ENCODE peak calls at places on chromosome 9, in four cellular contexts. N is left lung, D is adipocyte, Y is A549. L is an unnamed sample. For H3K4me1, the result is how much of the 10 kb centered on the place peaks cover.

GRCh38 chr9:98099346-98099745 is 19.7 kb downstream of the TRIM14 start:
- DNase-seq in N (no peak), D (no peak), Y (no peak), L (no peak)

GRCh38 chr9:125447202-125447802 is 185.7 kb downstream of the GAPVD1 start:
- DNase-seq in N (no peak), D (no peak), Y (no peak), L (no peak)

GRCh38 chr9:131839281-131840084 is 99.6 kb upstream of the RAPGEF1 start:
- DNase-seq in N (no peak), Y (no peak), D (peak), L (no peak)

GRCh38 chr9:95605826-95606555 is 89.2 kb upstream of the PTCH1 start:
- DNase-seq in N (no peak), Y (no peak), D (no peak), L (peak)

GRCh38 chr9:86700601-86701000 is 246.7 kb downstream of the GAS1 start:
- DNase-seq in Y (no peak), D (no peak), N (peak), L (no peak)

GRCh38 chr9:99023831-99024230 is 80.1 kb downstream of the COL15A1 start:
- DNase-seq in Y (no peak), D (peak), N (no peak), L (peak)

GRCh38 chr9:96859461-96860198 is 5.3 kb upstream of the ZNF782 start:
- DNase-seq in D (peak), N (no peak), Y (no peak), L (no peak)

GRCh38 chr9:88076286-88077070 is 61.8 kb downstream of the SPATA31C2 start:
- DNase-seq in N (peak), Y (peak), D (peak), L (peak)

GRCh38 chr9:94717656-94718225 is 8.8 kb upstream of the AOPEP start:
- DNase-seq in N (no peak), D (peak), Y (no peak), L (no peak)

GRCh38 chr9:37026936-37027581 is 7.0 kb downstream of the PAX5 start:
- DNase-seq in N (no peak), D (no peak), Y (no peak), L (peak)

GRCh38 chr9:133114451-133114885 is 6.6 kb downstream of the RALGDS start:
- DNase-seq in D (peak), N (peak), Y (no peak), L (peak)

GRCh38 chr9:96553070-96553469 is 66.6 kb downstream of the CDC14B start:
- DNase-seq in D (peak), N (no peak), Y (no peak), L (no peak)

GRCh38 chr9:85577353-85577952 is 164.3 kb downstream of the AGTPBP1 start:
- DNase-seq in Y (no peak), N (no peak), D (peak), L (no peak)

GRCh38 chr9:5440426-5440825 is 2.7 kb upstream of the PLGRKT start:
- DNase-seq in N (no peak), Y (no peak), D (no peak), L (no peak)

GRCh38 chr9:123686849-123687233 is 243.1 kb downstream of the DENND1A start:
- DNase-seq in Y (no peak), N (no peak), D (no peak), L (no peak)

GRCh38 chr9:63817622-63818518 is 1467.1 kb downstream of the FOXD4L5 start:
- DNase-seq in D (peak), N (peak), Y (no peak), L (no peak)

GRCh38 chr9:130263601-130264413 is 1.8 kb upstream of the HMCN2 start:
- DNase-seq in Y (no peak), D (no peak), N (no peak), L (no peak)

GRCh38 chr9:126417007-126417406 is 90.4 kb downstream of the MVB12B start:
- DNase-seq in D (no peak), N (no peak), Y (no peak), L (no peak)

GRCh38 chr9:37374892-37375291 is 47.6 kb upstream of the GRHPR start:
- DNase-seq in D (no peak), Y (no peak), N (no peak), L (no peak)

GRCh38 chr9:93260290-93261066 is 76.5 kb downstream of the WNK2 start:
- DNase-seq in D (no peak), Y (no peak), N (peak), L (no peak)

GRCh38 chr9:122058707-122059106 is 34.4 kb downstream of the TTLL11 start:
- DNase-seq in D (no peak), N (no peak), Y (no peak), L (no peak)

GRCh38 chr9:36194326-36195000 is 3.7 kb downstream of the CLTA start:
- DNase-seq in D (peak), N (no peak), Y (no peak), L (no peak)

GRCh38 chr9:94931725-94932124 is 205.2 kb downstream of the AOPEP start:
- DNase-seq in N (no peak), Y (no peak), D (no peak), L (no peak)

GRCh38 chr9:29449294-29449693 is 1876.0 kb upstream of the C9orf72 start:
- DNase-seq in D (no peak), Y (no peak), N (no peak), L (no peak)

GRCh38 chr9:78777747-78778146 is 480.8 kb downstream of the PSAT1 start:
- DNase-seq in D (no peak), Y (no peak), N (no peak), L (no peak)

GRCh38 chr9:129685933-129686259 is 20.4 kb downstream of the PRRX2 start:
- DNase-seq in Y (no peak), N (no peak), D (no peak), L (no peak)

GRCh38 chr9:114027159-114027895 is 50.8 kb downstream of the AMBP start:
- DNase-seq in Y (no peak), D (no peak), N (no peak), L (peak)

GRCh38 chr9:69180670-69181069 is 6.6 kb downstream of the TJP2 start:
- DNase-seq in Y (peak), N (peak), D (peak), L (no peak)

GRCh38 chr9:35827486-35827885 is 1.0 kb downstream of the FAM221B start:
- DNase-seq in D (peak), Y (no peak), N (no peak), L (no peak)

GRCh38 chr9:35552837-35553236 is 52.2 kb upstream of the TESK1 start:
- DNase-seq in D (peak), Y (no peak), N (no peak), L (no peak)

GRCh38 chr9:20685769-20686168 is 1.7 kb downstream of the FOCAD start:
- DNase-seq in D (no peak), Y (no peak), N (no peak), L (no peak)

GRCh38 chr9:33048054-33048465 is 23.0 kb downstream of the DNAJA1 start:
- DNase-seq in Y (no peak), D (no peak), N (no peak), L (no peak)

GRCh38 chr9:95494022-95494415 is 22.8 kb downstream of the PTCH1 start:
- DNase-seq in N (no peak), Y (no peak), D (no peak), L (no peak)

DNA sequence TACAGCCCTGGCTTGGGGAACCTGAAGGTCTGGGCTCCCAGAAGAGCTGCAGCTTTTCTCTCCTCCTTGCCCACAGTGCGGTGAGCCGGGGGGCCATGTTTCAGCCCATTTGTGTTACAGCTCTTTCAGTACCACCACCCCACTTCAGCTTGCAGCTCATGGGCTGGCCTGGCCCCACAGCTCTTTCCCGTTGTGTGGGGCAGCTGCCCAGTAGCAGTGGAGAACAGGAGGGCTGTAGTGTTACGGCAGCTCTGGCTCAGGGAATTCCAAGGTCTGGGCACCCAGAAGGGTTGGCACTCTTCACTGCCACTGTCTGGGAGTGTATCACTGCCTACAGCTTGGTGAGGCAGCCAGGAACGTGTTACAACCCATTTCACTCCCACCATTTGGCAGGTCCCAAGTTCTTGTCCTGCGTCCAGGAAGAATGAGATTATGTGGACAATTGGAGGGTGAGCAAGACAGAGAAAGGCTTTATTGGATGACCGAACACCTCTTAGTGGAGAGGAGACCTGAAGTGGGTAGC is 390.5 kb downstream of the KDM4C start:
- DNase-seq in Y (no peak), N (no peak), D (no peak), L (no peak)
- H3K4me1 ChIP-seq in Y (under half), N (under half), D (under half), L (under half)

GRCh38 chr9:136235709-136236455 is 9.7 kb downstream of the QSOX2 start:
- DNase-seq in D (no peak), N (no peak), Y (no peak), L (no peak)
- H3K4me1 ChIP-seq in D (under half), N (under half), Y (under half), L (under half)

GRCh38 chr9:111399772-111400563 is 69.9 kb upstream of the OR2K2 start:
- DNase-seq in Y (peak), D (peak), N (no peak), L (peak)
- H3K4me1 ChIP-seq in Y (under half), D (under half), N (under half), L (under half)

GRCh38 chr9:89481161-89481915 is 16.6 kb downstream of the SEMA4D start:
- DNase-seq in D (no peak), N (no peak), Y (no peak), L (no peak)
- H3K4me1 ChIP-seq in D (under half), N (under half), Y (under half), L (under half)

GRCh38 chr9:14318934-14319513 is 5.1 kb upstream of the NFIB start:
- DNase-seq in Y (no peak), N (no peak), D (no peak), L (no peak)
- H3K4me1 ChIP-seq in Y (under half), N (under half), D (half or more), L (half or more)

GRCh38 chr9:34126207-34127034 is at the start of gene DCAF12:
- DNase-seq in D (peak), Y (peak), N (peak), L (peak)
- H3K4me1 ChIP-seq in D (under half), Y (under half), N (under half), L (under half)

GRCh38 chr9:16803648-16804047 is 66.8 kb downstream of the BNC2 start:
- DNase-seq in D (no peak), N (no peak), Y (no peak), L (no peak)
- H3K4me1 ChIP-seq in D (under half), N (under half), Y (under half), L (under half)

L was measured in HAP-1.